ENCODE peak calls at places on chromosome 20, in seven cellular contexts. M is caudate nucleus, O is prostate gland, N is fibroblast of pulmonary artery, S is cardiac muscle cell, B is ovary, U is gastrocnemius medialis. T is an unnamed sample.
A peak's percentile ranks its signal among the peaks of the same experiment; 100 is the strongest.

GRCh38 chr20:32190608-32191415 is 16.7 kb downstream of the PLAGL2 start:
- DNase-seq in N (no peak), S (no peak), B (no peak), O (no peak), U (no peak), M (no peak), T (no peak)

GRCh38 chr20:34558320-34559202 is at the start of gene MAP1LC3A:
- DNase-seq in U (peak; percentile 94), M (peak; percentile 94), N (peak; percentile 97), S (peak; percentile 98), O (peak; percentile 97), B (peak; percentile 97), T (peak; percentile 98)

GRCh38 chr20:325043-325888 is at the start of gene SOX12:
- DNase-seq in O (peak; percentile 95), U (peak; percentile 92), B (peak; percentile 97), M (peak; percentile 97), N (peak; percentile 92), S (peak; percentile 96), T (peak; percentile 99)

GRCh38 chr20:19737025-19737424 is 21.0 kb upstream of the RIN2 start:
- DNase-seq in B (no peak), U (no peak), O (no peak), N (peak; percentile 79), S (peak; percentile 70), M (no peak), T (no peak)

GRCh38 chr20:49046087-49046900 is at the start of gene CSE1L:
- DNase-seq in S (peak; percentile 96), M (peak; percentile 96), B (peak; percentile 91), O (peak; percentile 95), N (peak; percentile 96), U (peak; percentile 94), T (peak; percentile 98)

GRCh38 chr20:46583411-46584214 is 33.2 kb upstream of the OCSTAMP start:
- DNase-seq in O (no peak), M (no peak), B (no peak), U (no peak), N (no peak), S (no peak), T (no peak)

GRCh38 chr20:63580796-63581461 is 6.9 kb upstream of the HELZ2 start:
- DNase-seq in U (no peak), M (peak; percentile 73), O (peak; percentile 40), N (peak; percentile 61), B (no peak), S (peak; percentile 58), T (no peak)

GRCh38 chr20:49676581-49677291 is 36.9 kb downstream of the B4GALT5 start:
- DNase-seq in O (no peak), N (peak; percentile 42), U (peak; percentile 49), S (peak; percentile 39), M (no peak), B (no peak), T (no peak)

GRCh38 chr20:47225458-47225857 is 131.0 kb downstream of the ZMYND8 start:
- DNase-seq in S (no peak), N (no peak), M (no peak), B (no peak), U (no peak), O (no peak), T (no peak)

GRCh38 chr20:10508468-10509251 is 73.6 kb downstream of the SLX4IP start:
- DNase-seq in N (peak; percentile 65), S (peak; percentile 68), U (no peak), O (peak; percentile 46), M (no peak), B (peak; percentile 54), T (no peak)

GRCh38 chr20:63743210-63743970 is 3.8 kb downstream of the SLC2A4RG start:
- DNase-seq in B (no peak), O (no peak), N (no peak), M (no peak), S (no peak), U (no peak), T (peak; percentile 66)

GRCh38 chr20:32319100-32319499 is 39.0 kb upstream of the ASXL1 start:
- DNase-seq in S (no peak), U (no peak), N (no peak), O (no peak), B (no peak), M (no peak), T (no peak)

GRCh38 chr20:44017905-44018683 is 103.4 kb downstream of the TOX2 start:
- DNase-seq in B (peak; percentile 30), N (peak; percentile 79), S (peak; percentile 72), O (peak; percentile 40), U (peak; percentile 20), M (no peak), T (peak; percentile 82)

GRCh38 chr20:40797425-40797824 is 108.4 kb upstream of the MAFB start:
- DNase-seq in N (peak; percentile 14), U (no peak), S (peak; percentile 29), B (no peak), O (no peak), M (no peak), T (no peak)

GRCh38 chr20:20368414-20369352 is 779 bp downstream of the INSM1 start:
- DNase-seq in M (peak; percentile 74), B (no peak), N (no peak), U (no peak), S (no peak), O (no peak), T (peak; percentile 62)

GRCh38 chr20:49964964-49965780 is 17.6 kb upstream of the SNAI1 start:
- DNase-seq in O (no peak), M (no peak), S (peak; percentile 51), N (peak; percentile 49), U (no peak), B (no peak), T (no peak)

GRCh38 chr20:40607927-40608326 is 81.1 kb downstream of the MAFB start:
- DNase-seq in B (no peak), O (no peak), N (no peak), U (no peak), M (no peak), S (no peak), T (no peak)

GRCh38 chr20:39282619-39283092 is 320.5 kb downstream of the DHX35 start:
- DNase-seq in B (no peak), S (no peak), O (peak; percentile 46), M (no peak), N (no peak), U (no peak), T (no peak)

GRCh38 chr20:19973920-19974620 is 43.1 kb upstream of the NAA20 start:
- DNase-seq in N (peak; percentile 85), B (peak; percentile 68), S (peak; percentile 89), O (peak; percentile 63), M (no peak), U (peak; percentile 90), T (peak; percentile 87)

GRCh38 chr20:49887251-49887827 is 28.0 kb downstream of the SPATA2 start:
- DNase-seq in O (no peak), B (no peak), U (no peak), S (no peak), M (no peak), N (no peak), T (no peak)

GRCh38 chr20:2619961-2620595 is 32.4 kb upstream of the NOP56 start:
- DNase-seq in N (no peak), M (no peak), B (no peak), U (no peak), O (no peak), S (peak; percentile 6), T (no peak)

GRCh38 chr20:63873477-63873971 is 8.5 kb downstream of the TPD52L2 start:
- DNase-seq in B (no peak), S (peak; percentile 85), U (peak; percentile 48), N (peak; percentile 94), O (no peak), M (no peak), T (no peak)

GRCh38 chr20:22346716-22347115 is 237.7 kb downstream of the FOXA2 start:
- DNase-seq in M (no peak), U (no peak), S (no peak), N (no peak), B (no peak), O (no peak), T (no peak)

GRCh38 chr20:61654726-61655125 is 402.7 kb downstream of the CDH4 start:
- DNase-seq in S (no peak), B (no peak), O (no peak), U (no peak), N (no peak), M (no peak), T (no peak)